ENCODE peak calls at places on chromosomes 7 and 10, in seven cellular contexts. W is Ammon's horn, M is GM03348, Z is spleen, F is activated T-cell treated with anti-CD3 and anti-CD28 coated beads for 4 hours, I is Calu3, G is endothelial cell. U is an unnamed sample.

GRCh38 chr10:78336402-78336791 is 302.7 kb downstream of the RPS24 start:
- DNase-seq in W (no peak), M (peak; percentile 95), Z (no peak), F (no peak), I (no peak), G (peak; percentile 2), U (no peak)

GRCh38 chr10:131885391-131886165 is 15.2 kb upstream of the PPP2R2D start:
- DNase-seq in W (peak; percentile 80), M (peak; percentile 93), Z (peak; percentile 94), F (peak; percentile 80), I (peak; percentile 84), G (peak; percentile 89), U (peak; percentile 86)

GRCh38 chr7:49980414-49980813 is 112.6 kb downstream of the ZPBP start:
- DNase-seq in W (no peak), M (no peak), Z (no peak), F (no peak), I (no peak), G (no peak), U (no peak)

GRCh38 chr7:50687575-50688261 is 95.0 kb downstream of the GRB10 start:
- DNase-seq in W (peak; percentile 41), M (peak; percentile 79), Z (no peak), F (no peak), I (no peak), G (no peak), U (no peak)

GRCh38 chr10:88249450-88249849 is 333.7 kb downstream of the RNLS start:
- DNase-seq in W (no peak), M (no peak), Z (no peak), F (no peak), I (no peak), G (no peak), U (no peak)

GRCh38 chr10:130799532-130799931 is 512.0 kb downstream of the TCERG1L start:
- DNase-seq in W (peak; percentile 29), M (no peak), Z (no peak), F (no peak), I (no peak), G (no peak), U (no peak)

GRCh38 chr7:47482013-47482761 is 99.7 kb downstream of the TNS3 start:
- DNase-seq in W (no peak), M (peak; percentile 82), Z (peak; percentile 37), F (no peak), I (peak; percentile 69), G (no peak), U (no peak)

GRCh38 chr10:10975647-10976046 is 42.0 kb upstream of the CELF2 start:
- DNase-seq in W (no peak), M (no peak), Z (no peak), F (no peak), I (no peak), G (no peak), U (no peak)

GRCh38 chr7:149853157-149853556 is 15.0 kb downstream of the ZNF862 start:
- DNase-seq in W (no peak), M (no peak), Z (no peak), F (no peak), I (no peak), G (no peak), U (no peak)

GRCh38 chr10:88110355-88110754 is 246.9 kb downstream of the PTEN start:
- DNase-seq in W (no peak), M (peak; percentile 52), Z (no peak), F (no peak), I (peak; percentile 21), G (no peak), U (no peak)

GRCh38 chr10:44036425-44036824 is 348.5 kb downstream of the CXCL12 start:
- DNase-seq in W (no peak), M (no peak), Z (no peak), F (no peak), I (no peak), G (no peak), U (no peak)

GRCh38 chr7:68371985-68372384 is 1226.3 kb upstream of the AUTS2 start:
- DNase-seq in W (no peak), M (no peak), Z (no peak), F (no peak), I (no peak), G (no peak), U (no peak)

GRCh38 chr10:16612148-16612742 is 90.6 kb upstream of the C1QL3 start:
- DNase-seq in W (no peak), M (peak; percentile 25), Z (no peak), F (no peak), I (peak; percentile 4), G (peak; percentile 60), U (no peak)

GRCh38 chr10:126569513-126570447 is 100.7 kb downstream of the C10orf90 start:
- DNase-seq in W (no peak), M (peak; percentile 51), Z (no peak), F (no peak), I (no peak), G (no peak), U (no peak)

GRCh38 chr7:1169409-1170368 is 9.7 kb upstream of the ZFAND2A start:
- DNase-seq in W (peak; percentile 80), M (peak; percentile 66), Z (peak; percentile 85), F (peak; percentile 92), I (peak; percentile 45), G (peak; percentile 91), U (peak; percentile 92)

GRCh38 chr7:9978111-9979064 is 995.3 kb upstream of the PHF14 start:
- DNase-seq in W (no peak), M (no peak), Z (no peak), F (no peak), I (no peak), G (no peak), U (no peak)

GRCh38 chr7:25244193-25244592 is 15.9 kb upstream of the NPVF start:
- DNase-seq in W (no peak), M (no peak), Z (no peak), F (no peak), I (no peak), G (no peak), U (no peak)

GRCh38 chr10:99235872-99236626 is 397 bp upstream of the HPSE2 start:
- DNase-seq in W (no peak), M (no peak), Z (no peak), F (no peak), I (no peak), G (peak; percentile 29), U (no peak)

GRCh38 chr10:128016423-128017060 is 109.6 kb downstream of the PTPRE start:
- DNase-seq in W (no peak), M (no peak), Z (no peak), F (no peak), I (no peak), G (no peak), U (peak; percentile 42)

GRCh38 chr10:59903871-59904270 is 2.5 kb downstream of the CCDC6 start:
- DNase-seq in W (no peak), M (peak; percentile 54), Z (no peak), F (no peak), I (no peak), G (no peak), U (no peak)

GRCh38 chr7:36037121-36037662 is 115.9 kb upstream of the EEPD1 start:
- DNase-seq in W (peak; percentile 82), M (no peak), Z (no peak), F (no peak), I (peak; percentile 86), G (peak; percentile 49), U (no peak)

GRCh38 chr7:120229094-120229493 is 43.9 kb upstream of the KCND2 start:
- DNase-seq in W (no peak), M (no peak), Z (no peak), F (no peak), I (no peak), G (no peak), U (no peak)

GRCh38 chr7:77327067-77327931 is 88.8 kb downstream of the GSAP start:
- DNase-seq in W (no peak), M (peak; percentile 72), Z (no peak), F (no peak), I (peak; percentile 72), G (no peak), U (peak; percentile 84)

GRCh38 chr10:75170215-75170614 is 40.4 kb upstream of the VDAC2 start:
- DNase-seq in W (no peak), M (no peak), Z (no peak), F (no peak), I (no peak), G (no peak), U (no peak)

GRCh38 chr10:27383595-27384542 is 120.2 kb upstream of the RAB18 start:
- DNase-seq in W (no peak), M (no peak), Z (no peak), F (no peak), I (peak; percentile 10), G (no peak), U (no peak)

GRCh38 chr10:34001831-34002230 is 667.4 kb upstream of the NRP1 start:
- DNase-seq in W (no peak), M (no peak), Z (no peak), F (no peak), I (no peak), G (no peak), U (no peak)

GRCh38 chr7:131607291-131608111 is 51.1 kb upstream of the PODXL start:
- DNase-seq in W (peak; percentile 81), M (no peak), Z (no peak), F (no peak), I (no peak), G (no peak), U (no peak)

GRCh38 chr10:116705498-116705897 is 36.9 kb downstream of the HSPA12A start:
- DNase-seq in W (no peak), M (no peak), Z (no peak), F (no peak), I (no peak), G (no peak), U (no peak)

GRCh38 chr7:100942038-100942774 is 7.1 kb upstream of the MUC3A start:
- DNase-seq in W (no peak), M (no peak), Z (no peak), F (no peak), I (no peak), G (no peak), U (no peak)

GRCh38 chr7:151690597-151690996 is 170.9 kb upstream of the RHEB start:
- DNase-seq in W (no peak), M (no peak), Z (no peak), F (no peak), I (no peak), G (no peak), U (no peak)

GRCh38 chr10:80585812-80586211 is 48.1 kb downstream of the SH2D4B start:
- DNase-seq in W (no peak), M (no peak), Z (no peak), F (no peak), I (no peak), G (no peak), U (peak; percentile 33)

GRCh38 chr7:89606479-89606878 is 547.8 kb upstream of the STEAP1 start:
- DNase-seq in W (no peak), M (no peak), Z (no peak), F (no peak), I (no peak), G (no peak), U (no peak)

GRCh38 chr10:104648421-104648820 is 7.3 kb downstream of the SORCS3 start:
- DNase-seq in W (no peak), M (no peak), Z (no peak), F (no peak), I (no peak), G (no peak), U (no peak)